ENCODE peak calls at places on chromosome 5, in six cellular contexts. One of them, this sample, is unnamed. For H3K36me3, the result is how much of the 10 kb centered on the place peaks cover.

GRCh38 chr5:132446621-132447020 is 44.0 kb downstream of the IRF1 start:
- DNase-seq in iPS DF 6.9: no peak
- DNase-seq in lower lobe of right lung: no peak
- DNase-seq in OCI-LY7: no peak
- DNase-seq in astrocyte: peak
- DNase-seq in bronchial epithelial cell: no peak
- DNase-seq in this sample: no peak

GRCh38 chr5:1889321-1890065 is 6.8 kb upstream of the IRX4 start:
- DNase-seq in iPS DF 6.9: no peak
- DNase-seq in lower lobe of right lung: peak
- DNase-seq in OCI-LY7: no peak
- DNase-seq in astrocyte: no peak
- DNase-seq in bronchial epithelial cell: no peak
- DNase-seq in this sample: no peak

GRCh38 chr5:17056056-17056690 is 120.1 kb upstream of the MYO10 start:
- DNase-seq in iPS DF 6.9: peak
- DNase-seq in lower lobe of right lung: no peak
- DNase-seq in OCI-LY7: no peak
- DNase-seq in astrocyte: peak
- DNase-seq in bronchial epithelial cell: peak
- DNase-seq in this sample: peak

GRCh38 chr5:107338341-107338740 is 332.4 kb downstream of the EFNA5 start:
- DNase-seq in iPS DF 6.9: no peak
- DNase-seq in lower lobe of right lung: no peak
- DNase-seq in OCI-LY7: no peak
- DNase-seq in astrocyte: no peak
- DNase-seq in bronchial epithelial cell: no peak
- DNase-seq in this sample: peak

GRCh38 chr5:159097461-159098284 is 2.0 kb downstream of the EBF1 start:
- DNase-seq in iPS DF 6.9: no peak
- DNase-seq in lower lobe of right lung: peak
- DNase-seq in OCI-LY7: peak
- DNase-seq in astrocyte: peak
- DNase-seq in bronchial epithelial cell: no peak
- DNase-seq in this sample: no peak

GRCh38 chr5:93995126-93995621 is 253.8 kb upstream of the POU5F2 start:
- DNase-seq in iPS DF 6.9: no peak
- DNase-seq in lower lobe of right lung: no peak
- DNase-seq in OCI-LY7: no peak
- DNase-seq in astrocyte: no peak
- DNase-seq in bronchial epithelial cell: no peak
- DNase-seq in this sample: peak

GRCh38 chr5:16869821-16870796 is 66.0 kb downstream of the MYO10 start:
- DNase-seq in iPS DF 6.9: no peak
- DNase-seq in lower lobe of right lung: no peak
- DNase-seq in OCI-LY7: no peak
- DNase-seq in astrocyte: peak
- DNase-seq in bronchial epithelial cell: peak
- DNase-seq in this sample: peak

GRCh38 chr5:19608434-19608833 is 379.6 kb downstream of the CDH18 start:
- DNase-seq in iPS DF 6.9: no peak
- DNase-seq in lower lobe of right lung: no peak
- DNase-seq in OCI-LY7: peak
- DNase-seq in astrocyte: peak
- DNase-seq in bronchial epithelial cell: peak
- DNase-seq in this sample: peak

GRCh38 chr5:93151121-93151520 is 429.9 kb downstream of the NR2F1-AS1 start:
- DNase-seq in iPS DF 6.9: no peak
- DNase-seq in lower lobe of right lung: no peak
- DNase-seq in OCI-LY7: no peak
- DNase-seq in astrocyte: peak
- DNase-seq in bronchial epithelial cell: peak
- DNase-seq in this sample: peak

GRCh38 chr5:178120661-178121357 is 7.5 kb downstream of the N4BP3 start:
- DNase-seq in iPS DF 6.9: no peak
- DNase-seq in lower lobe of right lung: peak
- DNase-seq in OCI-LY7: peak
- DNase-seq in astrocyte: peak
- DNase-seq in bronchial epithelial cell: peak
- DNase-seq in this sample: peak

GRCh38 chr5:16889972-16890519 is 46.0 kb downstream of the MYO10 start:
- DNase-seq in iPS DF 6.9: no peak
- DNase-seq in lower lobe of right lung: no peak
- DNase-seq in OCI-LY7: no peak
- DNase-seq in astrocyte: peak
- DNase-seq in bronchial epithelial cell: peak
- DNase-seq in this sample: peak

GRCh38 chr5:72557147-72557501 is 49.9 kb upstream of the ZNF366 start:
- DNase-seq in iPS DF 6.9: no peak
- DNase-seq in lower lobe of right lung: no peak
- DNase-seq in OCI-LY7: no peak
- DNase-seq in astrocyte: no peak
- DNase-seq in bronchial epithelial cell: no peak
- DNase-seq in this sample: no peak

GRCh38 chr5:78760411-78761169 is 112.0 kb upstream of the LHFPL2 start:
- DNase-seq in iPS DF 6.9: no peak
- DNase-seq in lower lobe of right lung: no peak
- DNase-seq in OCI-LY7: peak
- DNase-seq in astrocyte: no peak
- DNase-seq in bronchial epithelial cell: no peak
- DNase-seq in this sample: no peak

GRCh38 chr5:157955541-157956172 is 96.7 kb upstream of the CLINT1 start:
- DNase-seq in iPS DF 6.9: no peak
- DNase-seq in lower lobe of right lung: no peak
- DNase-seq in OCI-LY7: no peak
- DNase-seq in astrocyte: no peak
- DNase-seq in bronchial epithelial cell: peak
- DNase-seq in this sample: peak

GRCh38 chr5:154194348-154195329 is 4.1 kb downstream of the GALNT10 start:
- DNase-seq in iPS DF 6.9: peak
- DNase-seq in lower lobe of right lung: no peak
- DNase-seq in OCI-LY7: no peak
- DNase-seq in astrocyte: peak
- DNase-seq in bronchial epithelial cell: peak
- DNase-seq in this sample: peak

GRCh38 chr5:128036961-128037360 is 46.6 kb upstream of the SLC12A2 start:
- DNase-seq in iPS DF 6.9: no peak
- DNase-seq in lower lobe of right lung: no peak
- DNase-seq in OCI-LY7: no peak
- DNase-seq in astrocyte: peak
- DNase-seq in bronchial epithelial cell: peak
- DNase-seq in this sample: peak

GRCh38 chr5:89662499-89662898 is 747.1 kb downstream of the CETN3 start:
- DNase-seq in iPS DF 6.9: no peak
- DNase-seq in lower lobe of right lung: no peak
- DNase-seq in OCI-LY7: no peak
- DNase-seq in astrocyte: no peak
- DNase-seq in bronchial epithelial cell: no peak
- DNase-seq in this sample: no peak

GRCh38 chr5:35861718-35862117 is 5.0 kb downstream of the IL7R start:
- DNase-seq in iPS DF 6.9: no peak
- DNase-seq in lower lobe of right lung: no peak
- DNase-seq in OCI-LY7: no peak
- DNase-seq in astrocyte: peak
- DNase-seq in bronchial epithelial cell: no peak
- DNase-seq in this sample: peak

GRCh38 chr5:15787676-15788075 is 287.7 kb downstream of the FBXL7 start:
- DNase-seq in iPS DF 6.9: no peak
- DNase-seq in lower lobe of right lung: no peak
- DNase-seq in OCI-LY7: no peak
- DNase-seq in astrocyte: no peak
- DNase-seq in bronchial epithelial cell: no peak
- DNase-seq in this sample: no peak

GRCh38 chr5:162323471-162323870 is 255.9 kb downstream of the GABRG2 start:
- DNase-seq in iPS DF 6.9: no peak
- DNase-seq in lower lobe of right lung: no peak
- DNase-seq in OCI-LY7: no peak
- DNase-seq in astrocyte: no peak
- DNase-seq in bronchial epithelial cell: no peak
- DNase-seq in this sample: peak

GRCh38 chr5:36305571-36306326 is 4.0 kb upstream of the RANBP3L start:
- DNase-seq in iPS DF 6.9: peak
- DNase-seq in lower lobe of right lung: peak
- DNase-seq in OCI-LY7: peak
- DNase-seq in astrocyte: peak
- DNase-seq in bronchial epithelial cell: peak
- DNase-seq in this sample: peak

GRCh38 chr5:14257995-14258403 is 114.9 kb downstream of the TRIO start:
- DNase-seq in iPS DF 6.9: no peak
- DNase-seq in lower lobe of right lung: no peak
- DNase-seq in OCI-LY7: no peak
- DNase-seq in astrocyte: no peak
- DNase-seq in bronchial epithelial cell: no peak
- DNase-seq in this sample: no peak

GRCh38 chr5:110909950-110910349 is 161.6 kb upstream of the TSLP start:
- DNase-seq in iPS DF 6.9: no peak
- DNase-seq in lower lobe of right lung: no peak
- DNase-seq in OCI-LY7: no peak
- DNase-seq in astrocyte: peak
- DNase-seq in bronchial epithelial cell: no peak
- DNase-seq in this sample: peak

GRCh38 chr5:141734501-141735231 is 52.6 kb upstream of the ARAP3 start:
- DNase-seq in iPS DF 6.9: no peak
- DNase-seq in lower lobe of right lung: no peak
- DNase-seq in OCI-LY7: peak
- DNase-seq in astrocyte: peak
- DNase-seq in bronchial epithelial cell: peak
- DNase-seq in this sample: peak

GRCh38 chr5:133400120-133400519 is 212.2 kb downstream of the FSTL4 start:
- DNase-seq in iPS DF 6.9: no peak
- DNase-seq in lower lobe of right lung: no peak
- DNase-seq in OCI-LY7: no peak
- DNase-seq in astrocyte: no peak
- DNase-seq in bronchial epithelial cell: no peak
- DNase-seq in this sample: no peak

GRCh38 chr5:16135003-16135402 is 44.6 kb downstream of the MARCHF11 start:
- DNase-seq in iPS DF 6.9: no peak
- DNase-seq in lower lobe of right lung: no peak
- DNase-seq in OCI-LY7: no peak
- DNase-seq in astrocyte: no peak
- DNase-seq in bronchial epithelial cell: no peak
- DNase-seq in this sample: no peak

GRCh38 chr5:77251921-77252320 is 41.4 kb downstream of the PDE8B start:
- DNase-seq in iPS DF 6.9: no peak
- DNase-seq in lower lobe of right lung: no peak
- DNase-seq in OCI-LY7: no peak
- DNase-seq in astrocyte: no peak
- DNase-seq in bronchial epithelial cell: peak
- DNase-seq in this sample: no peak

GRCh38 chr5:63961125-63961597 is 1.1 kb downstream of the HTR1A start:
- DNase-seq in iPS DF 6.9: no peak
- DNase-seq in lower lobe of right lung: peak
- DNase-seq in OCI-LY7: no peak
- DNase-seq in astrocyte: no peak
- DNase-seq in bronchial epithelial cell: no peak
- DNase-seq in this sample: no peak

GRCh38 chr5:109750407-109750806 is 60.7 kb downstream of the MAN2A1 start:
- DNase-seq in iPS DF 6.9: no peak
- DNase-seq in lower lobe of right lung: no peak
- DNase-seq in OCI-LY7: no peak
- DNase-seq in astrocyte: no peak
- DNase-seq in bronchial epithelial cell: no peak
- DNase-seq in this sample: no peak

GRCh38 chr5:98793223-98793622 is 19.8 kb downstream of the RGMB start:
- DNase-seq in iPS DF 6.9: no peak
- DNase-seq in lower lobe of right lung: no peak
- DNase-seq in OCI-LY7: no peak
- DNase-seq in astrocyte: no peak
- DNase-seq in bronchial epithelial cell: no peak
- DNase-seq in this sample: no peak
- H3K36me3 ChIP-seq in iPS DF 6.9: under half
- H3K36me3 ChIP-seq in lower lobe of right lung: under half
- H3K36me3 ChIP-seq in OCI-LY7: under half
- H3K36me3 ChIP-seq in astrocyte: under half
- H3K36me3 ChIP-seq in bronchial epithelial cell: under half
- H3K36me3 ChIP-seq in this sample: under half

GRCh38 chr5:173594061-173594460 is 22.4 kb downstream of the BOD1 start:
- DNase-seq in iPS DF 6.9: no peak
- DNase-seq in lower lobe of right lung: no peak
- DNase-seq in OCI-LY7: no peak
- DNase-seq in astrocyte: no peak
- DNase-seq in bronchial epithelial cell: no peak
- DNase-seq in this sample: no peak
- H3K36me3 ChIP-seq in iPS DF 6.9: under half
- H3K36me3 ChIP-seq in lower lobe of right lung: under half
- H3K36me3 ChIP-seq in OCI-LY7: under half
- H3K36me3 ChIP-seq in astrocyte: under half
- H3K36me3 ChIP-seq in bronchial epithelial cell: under half
- H3K36me3 ChIP-seq in this sample: under half

GRCh38 chr5:143601917-143602333 is 198.4 kb upstream of the NR3C1 start:
- DNase-seq in iPS DF 6.9: no peak
- DNase-seq in lower lobe of right lung: no peak
- DNase-seq in OCI-LY7: no peak
- DNase-seq in astrocyte: no peak
- DNase-seq in bronchial epithelial cell: no peak
- DNase-seq in this sample: no peak
- H3K36me3 ChIP-seq in iPS DF 6.9: under half
- H3K36me3 ChIP-seq in lower lobe of right lung: under half
- H3K36me3 ChIP-seq in OCI-LY7: under half
- H3K36me3 ChIP-seq in astrocyte: under half
- H3K36me3 ChIP-seq in bronchial epithelial cell: under half
- H3K36me3 ChIP-seq in this sample: under half

GRCh38 chr5:75384218-75384617 is 47.2 kb downstream of the HMGCR start:
- DNase-seq in iPS DF 6.9: no peak
- DNase-seq in lower lobe of right lung: no peak
- DNase-seq in OCI-LY7: no peak
- DNase-seq in astrocyte: no peak
- DNase-seq in bronchial epithelial cell: no peak
- DNase-seq in this sample: peak

GRCh38 chr5:75380099-75380498 is 43.1 kb downstream of the HMGCR start:
- DNase-seq in iPS DF 6.9: no peak
- DNase-seq in lower lobe of right lung: no peak
- DNase-seq in OCI-LY7: no peak
- DNase-seq in astrocyte: no peak
- DNase-seq in bronchial epithelial cell: no peak
- DNase-seq in this sample: no peak

GRCh38 chr5:75381456-75381855 is 44.4 kb downstream of the HMGCR start:
- DNase-seq in iPS DF 6.9: no peak
- DNase-seq in lower lobe of right lung: no peak
- DNase-seq in OCI-LY7: no peak
- DNase-seq in astrocyte: no peak
- DNase-seq in bronchial epithelial cell: no peak
- DNase-seq in this sample: no peak
- H3K36me3 ChIP-seq in iPS DF 6.9: under half
- H3K36me3 ChIP-seq in lower lobe of right lung: half or more
- H3K36me3 ChIP-seq in OCI-LY7: half or more
- H3K36me3 ChIP-seq in astrocyte: under half
- H3K36me3 ChIP-seq in bronchial epithelial cell: under half
- H3K36me3 ChIP-seq in this sample: under half